ENCODE peak calls at places on chromosomes 2 and 18, in ten cellular contexts. One of them, this sample, is unnamed.

GRCh38 chr2:156445311-156446218 is 9.4 kb downstream of the GPD2 start:
- DNase-seq in choroid plexus epithelial cell: peak; percentile 83
- DNase-seq in psoas muscle: no peak
- DNase-seq in A549: peak; percentile 59
- DNase-seq in BE2C: no peak
- DNase-seq in lower lobe of right lung: no peak
- DNase-seq in left ventricle myocardium inferior: no peak
- DNase-seq in brain microvascular endothelial cell: peak; percentile 75
- DNase-seq in epithelial cell of esophagus: peak; percentile 84
- DNase-seq in cardiac muscle cell: peak; percentile 86
- DNase-seq in this sample: peak; percentile 92

GRCh38 chr2:64063924-64064331 is 44.7 kb upstream of the VPS54 start:
- DNase-seq in psoas muscle: no peak
- DNase-seq in lower lobe of right lung: no peak
- DNase-seq in left ventricle myocardium inferior: no peak
- DNase-seq in epithelial cell of esophagus: peak; percentile 82
- DNase-seq in cardiac muscle cell: peak; percentile 95
- DNase-seq in choroid plexus epithelial cell: peak; percentile 86
- DNase-seq in BE2C: no peak
- DNase-seq in A549: no peak
- DNase-seq in brain microvascular endothelial cell: peak; percentile 76
- DNase-seq in this sample: peak; percentile 82

GRCh38 chr2:232587527-232587926 is 37.0 kb downstream of the EIF4E2 start:
- DNase-seq in cardiac muscle cell: no peak
- DNase-seq in brain microvascular endothelial cell: no peak
- DNase-seq in choroid plexus epithelial cell: no peak
- DNase-seq in BE2C: no peak
- DNase-seq in left ventricle myocardium inferior: no peak
- DNase-seq in lower lobe of right lung: no peak
- DNase-seq in psoas muscle: no peak
- DNase-seq in epithelial cell of esophagus: no peak
- DNase-seq in A549: no peak
- DNase-seq in this sample: no peak

GRCh38 chr18:9422816-9423519 is 52.3 kb upstream of the RALBP1 start:
- DNase-seq in A549: no peak
- DNase-seq in left ventricle myocardium inferior: no peak
- DNase-seq in epithelial cell of esophagus: peak; percentile 95
- DNase-seq in choroid plexus epithelial cell: no peak
- DNase-seq in BE2C: no peak
- DNase-seq in cardiac muscle cell: no peak
- DNase-seq in psoas muscle: no peak
- DNase-seq in lower lobe of right lung: no peak
- DNase-seq in brain microvascular endothelial cell: no peak
- DNase-seq in this sample: no peak

GRCh38 chr2:203681978-203682377 is 24.5 kb upstream of the CD28 start:
- DNase-seq in BE2C: no peak
- DNase-seq in cardiac muscle cell: peak; percentile 53
- DNase-seq in choroid plexus epithelial cell: no peak
- DNase-seq in psoas muscle: no peak
- DNase-seq in epithelial cell of esophagus: peak; percentile 73
- DNase-seq in left ventricle myocardium inferior: no peak
- DNase-seq in brain microvascular endothelial cell: no peak
- DNase-seq in A549: no peak
- DNase-seq in lower lobe of right lung: no peak
- DNase-seq in this sample: peak; percentile 42

GRCh38 chr2:24842081-24843050 is 49.1 kb downstream of the CENPO start:
- DNase-seq in cardiac muscle cell: no peak
- DNase-seq in BE2C: no peak
- DNase-seq in A549: no peak
- DNase-seq in lower lobe of right lung: peak; percentile 18
- DNase-seq in choroid plexus epithelial cell: no peak
- DNase-seq in left ventricle myocardium inferior: peak; percentile 13
- DNase-seq in psoas muscle: peak; percentile 22
- DNase-seq in epithelial cell of esophagus: no peak
- DNase-seq in brain microvascular endothelial cell: no peak
- DNase-seq in this sample: no peak

GRCh38 chr2:218255441-218255840 is 5.4 kb upstream of the GPBAR1 start:
- DNase-seq in lower lobe of right lung: no peak
- DNase-seq in brain microvascular endothelial cell: peak; percentile 37
- DNase-seq in BE2C: no peak
- DNase-seq in A549: no peak
- DNase-seq in left ventricle myocardium inferior: no peak
- DNase-seq in psoas muscle: no peak
- DNase-seq in choroid plexus epithelial cell: peak; percentile 59
- DNase-seq in cardiac muscle cell: peak; percentile 34
- DNase-seq in epithelial cell of esophagus: peak; percentile 39
- DNase-seq in this sample: peak; percentile 83

GRCh38 chr2:70145851-70146739 is 44.7 kb downstream of the C2orf42 start:
- DNase-seq in brain microvascular endothelial cell: no peak
- DNase-seq in cardiac muscle cell: no peak
- DNase-seq in epithelial cell of esophagus: peak; percentile 36
- DNase-seq in left ventricle myocardium inferior: no peak
- DNase-seq in A549: no peak
- DNase-seq in lower lobe of right lung: no peak
- DNase-seq in BE2C: no peak
- DNase-seq in choroid plexus epithelial cell: no peak
- DNase-seq in psoas muscle: no peak
- DNase-seq in this sample: no peak

GRCh38 chr18:54717673-54718435 is 110.4 kb upstream of the RAB27B start:
- DNase-seq in left ventricle myocardium inferior: no peak
- DNase-seq in cardiac muscle cell: peak; percentile 23
- DNase-seq in psoas muscle: no peak
- DNase-seq in epithelial cell of esophagus: peak; percentile 26
- DNase-seq in choroid plexus epithelial cell: peak; percentile 52
- DNase-seq in brain microvascular endothelial cell: no peak
- DNase-seq in lower lobe of right lung: no peak
- DNase-seq in A549: no peak
- DNase-seq in BE2C: peak; percentile 44
- DNase-seq in this sample: no peak

GRCh38 chr18:36450264-36450663 is 152.8 kb downstream of the FHOD3 start:
- DNase-seq in left ventricle myocardium inferior: no peak
- DNase-seq in BE2C: no peak
- DNase-seq in lower lobe of right lung: no peak
- DNase-seq in epithelial cell of esophagus: no peak
- DNase-seq in psoas muscle: no peak
- DNase-seq in brain microvascular endothelial cell: no peak
- DNase-seq in cardiac muscle cell: peak; percentile 39
- DNase-seq in A549: no peak
- DNase-seq in choroid plexus epithelial cell: no peak
- DNase-seq in this sample: peak; percentile 14

GRCh38 chr18:64803471-64803870 is 654.6 kb upstream of the LINC00305 start:
- DNase-seq in brain microvascular endothelial cell: no peak
- DNase-seq in epithelial cell of esophagus: no peak
- DNase-seq in A549: no peak
- DNase-seq in BE2C: no peak
- DNase-seq in psoas muscle: no peak
- DNase-seq in left ventricle myocardium inferior: no peak
- DNase-seq in lower lobe of right lung: no peak
- DNase-seq in cardiac muscle cell: no peak
- DNase-seq in choroid plexus epithelial cell: no peak
- DNase-seq in this sample: no peak

GRCh38 chr2:208311954-208312353 is 45.9 kb downstream of the PIKFYVE start:
- DNase-seq in A549: no peak
- DNase-seq in cardiac muscle cell: no peak
- DNase-seq in choroid plexus epithelial cell: peak; percentile 31
- DNase-seq in epithelial cell of esophagus: peak; percentile 26
- DNase-seq in BE2C: no peak
- DNase-seq in lower lobe of right lung: no peak
- DNase-seq in brain microvascular endothelial cell: peak; percentile 22
- DNase-seq in left ventricle myocardium inferior: no peak
- DNase-seq in psoas muscle: no peak
- DNase-seq in this sample: peak; percentile 32

GRCh38 chr2:57527685-57528084 is 518.9 kb upstream of the VRK2 start:
- DNase-seq in cardiac muscle cell: no peak
- DNase-seq in choroid plexus epithelial cell: no peak
- DNase-seq in brain microvascular endothelial cell: no peak
- DNase-seq in lower lobe of right lung: no peak
- DNase-seq in psoas muscle: no peak
- DNase-seq in BE2C: no peak
- DNase-seq in epithelial cell of esophagus: no peak
- DNase-seq in left ventricle myocardium inferior: no peak
- DNase-seq in A549: no peak
- DNase-seq in this sample: no peak

GRCh38 chr18:76824754-76825153 is 2.4 kb downstream of the ZNF236 start:
- DNase-seq in epithelial cell of esophagus: no peak
- DNase-seq in A549: no peak
- DNase-seq in BE2C: no peak
- DNase-seq in brain microvascular endothelial cell: no peak
- DNase-seq in left ventricle myocardium inferior: no peak
- DNase-seq in psoas muscle: no peak
- DNase-seq in choroid plexus epithelial cell: no peak
- DNase-seq in lower lobe of right lung: no peak
- DNase-seq in cardiac muscle cell: no peak
- DNase-seq in this sample: no peak

DNA sequence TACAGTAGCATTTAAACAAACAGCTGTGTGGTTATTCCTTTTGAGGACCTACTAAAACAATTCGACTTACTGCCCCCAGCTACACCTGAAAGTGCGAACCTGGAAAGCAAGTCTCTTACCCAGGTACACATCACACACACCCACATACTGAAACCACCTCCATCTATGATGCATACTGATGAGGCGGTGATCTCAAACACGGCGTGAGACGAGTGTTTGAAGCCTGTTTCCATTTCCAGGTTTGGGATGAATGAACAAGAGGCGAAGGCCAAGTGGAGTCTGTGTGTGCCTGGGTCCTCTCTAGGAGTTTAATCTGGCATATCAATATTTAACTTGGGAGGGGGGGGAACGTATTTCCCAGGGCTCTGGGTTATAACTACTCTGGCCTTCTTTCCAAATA is 1.6 kb downstream of the TMEM185B start:
- DNase-seq in left ventricle myocardium inferior: no peak
- DNase-seq in A549: no peak
- DNase-seq in psoas muscle: no peak
- DNase-seq in brain microvascular endothelial cell: no peak
- DNase-seq in BE2C: no peak
- DNase-seq in lower lobe of right lung: no peak
- DNase-seq in epithelial cell of esophagus: no peak
- DNase-seq in choroid plexus epithelial cell: no peak
- DNase-seq in cardiac muscle cell: no peak
- DNase-seq in this sample: no peak
- H3K4me3 ChIP-seq in left ventricle myocardium inferior: peak overlapping the region; percentile 15
- H3K4me3 ChIP-seq in A549: peak overlapping the region; percentile 2
- H3K4me3 ChIP-seq in psoas muscle: peak overlapping the region; percentile 86
- H3K4me3 ChIP-seq in brain microvascular endothelial cell: no peak overlapping the region
- H3K4me3 ChIP-seq in BE2C: no peak overlapping the region
- H3K4me3 ChIP-seq in lower lobe of right lung: no peak overlapping the region
- H3K4me3 ChIP-seq in epithelial cell of esophagus: no peak overlapping the region
- H3K4me3 ChIP-seq in choroid plexus epithelial cell: no peak overlapping the region
- H3K4me3 ChIP-seq in cardiac muscle cell: no peak overlapping the region
- H3K4me3 ChIP-seq in this sample: no peak overlapping the region

GRCh38 chr2:206556357-206556949 is 85.8 kb upstream of the FAM237A start:
- DNase-seq in lower lobe of right lung: no peak
- DNase-seq in choroid plexus epithelial cell: peak; percentile 81
- DNase-seq in left ventricle myocardium inferior: no peak
- DNase-seq in cardiac muscle cell: peak; percentile 63
- DNase-seq in psoas muscle: no peak
- DNase-seq in epithelial cell of esophagus: peak; percentile 71
- DNase-seq in BE2C: no peak
- DNase-seq in brain microvascular endothelial cell: no peak
- DNase-seq in A549: peak; percentile 64
- DNase-seq in this sample: peak; percentile 62
- TF ChIP-seq CTCF in lower lobe of right lung: peak; percentile 42
- TF ChIP-seq CTCF in choroid plexus epithelial cell: peak; percentile 64
- TF ChIP-seq CTCF in left ventricle myocardium inferior: peak; percentile 59
- TF ChIP-seq CTCF in cardiac muscle cell: peak; percentile 56
- TF ChIP-seq CTCF in psoas muscle: peak; percentile 54
- TF ChIP-seq CTCF in epithelial cell of esophagus: peak; percentile 63
- TF ChIP-seq CTCF in BE2C: peak; percentile 70
- TF ChIP-seq CTCF in brain microvascular endothelial cell: peak; percentile 49
- TF ChIP-seq CTCF in A549: peak; percentile 73
- TF ChIP-seq CTCF in this sample: peak; percentile 60

GRCh38 chr2:187424156-187424555 is 23.9 kb downstream of the CALCRL start:
- DNase-seq in psoas muscle: no peak
- DNase-seq in choroid plexus epithelial cell: peak; percentile 53
- DNase-seq in BE2C: no peak
- DNase-seq in left ventricle myocardium inferior: no peak
- DNase-seq in lower lobe of right lung: no peak
- DNase-seq in A549: peak; percentile 20
- DNase-seq in epithelial cell of esophagus: peak; percentile 27
- DNase-seq in brain microvascular endothelial cell: no peak
- DNase-seq in cardiac muscle cell: no peak
- DNase-seq in this sample: no peak
- H3K4me3 ChIP-seq in psoas muscle: no peak overlapping the region
- H3K4me3 ChIP-seq in choroid plexus epithelial cell: no peak overlapping the region
- H3K4me3 ChIP-seq in BE2C: no peak overlapping the region
- H3K4me3 ChIP-seq in left ventricle myocardium inferior: no peak overlapping the region
- H3K4me3 ChIP-seq in lower lobe of right lung: no peak overlapping the region
- H3K4me3 ChIP-seq in A549: no peak overlapping the region
- H3K4me3 ChIP-seq in epithelial cell of esophagus: no peak overlapping the region
- H3K4me3 ChIP-seq in brain microvascular endothelial cell: no peak overlapping the region
- H3K4me3 ChIP-seq in cardiac muscle cell: no peak overlapping the region
- H3K4me3 ChIP-seq in this sample: no peak overlapping the region

DNA sequence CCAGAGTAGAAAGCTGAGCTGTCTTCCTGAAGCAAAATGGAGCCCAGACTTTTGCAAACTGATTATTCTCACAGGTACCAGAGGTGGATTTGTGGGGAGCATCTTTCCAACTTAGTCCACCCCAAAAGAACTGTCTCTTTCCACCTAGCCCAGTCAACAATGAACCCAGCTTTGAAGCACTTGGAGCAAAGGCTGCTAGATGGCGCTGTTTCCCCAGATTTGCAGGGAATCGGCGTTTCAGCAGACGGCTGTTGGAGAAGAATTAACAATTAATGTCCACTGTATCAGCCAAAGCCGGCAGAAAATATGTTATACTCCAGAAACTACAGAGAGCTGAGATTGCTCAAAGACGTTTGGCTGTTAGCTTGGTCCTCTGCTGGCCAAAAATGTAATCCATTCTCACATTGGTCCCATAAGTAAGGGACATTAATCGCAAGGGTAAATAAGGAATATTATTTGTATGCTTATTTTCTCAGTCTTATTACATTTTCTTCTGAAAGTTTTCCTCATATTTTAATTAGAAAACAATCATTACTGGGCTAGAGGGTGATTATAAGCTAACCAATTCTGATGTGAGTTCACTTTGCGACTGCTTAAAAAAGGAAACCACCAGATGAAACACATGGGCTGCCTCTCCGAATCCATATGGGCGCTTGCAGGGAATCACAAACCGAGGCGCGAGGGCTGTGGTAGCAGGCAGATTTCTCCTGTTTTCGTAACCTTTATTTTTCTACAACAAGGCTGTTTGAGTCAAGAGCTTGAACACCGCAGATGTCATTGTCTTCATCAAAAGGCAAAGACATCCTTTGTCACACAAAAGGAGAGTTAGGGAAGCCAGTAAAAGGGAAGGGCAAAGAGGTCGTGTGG is 423.9 kb upstream of the MEX3C start:
- DNase-seq in psoas muscle: no peak
- DNase-seq in A549: peak; percentile 49
- DNase-seq in choroid plexus epithelial cell: peak; percentile 75
- DNase-seq in left ventricle myocardium inferior: peak; percentile 29
- DNase-seq in cardiac muscle cell: peak; percentile 86
- DNase-seq in brain microvascular endothelial cell: peak; percentile 28
- DNase-seq in epithelial cell of esophagus: peak; percentile 75
- DNase-seq in BE2C: peak; percentile 56
- DNase-seq in lower lobe of right lung: peak; percentile 48
- DNase-seq in this sample: peak; percentile 33
- TF ChIP-seq CTCF in psoas muscle: peak; percentile 63
- TF ChIP-seq CTCF in A549: peak; percentile 60
- TF ChIP-seq CTCF in choroid plexus epithelial cell: peak; percentile 88
- TF ChIP-seq CTCF in left ventricle myocardium inferior: peak; percentile 76
- TF ChIP-seq CTCF in cardiac muscle cell: peak; percentile 96
- TF ChIP-seq CTCF in brain microvascular endothelial cell: peak; percentile 78
- TF ChIP-seq CTCF in epithelial cell of esophagus: peak; percentile 95
- TF ChIP-seq CTCF in BE2C: peak; percentile 81
- TF ChIP-seq CTCF in lower lobe of right lung: peak; percentile 65
- TF ChIP-seq CTCF in this sample: peak; percentile 60